ENCODE peak calls at places on chromosomes 12 and 14, in five cellular contexts. C, J, G, T and I are unnamed samples.

GRCh38 chr12:6280053-6280469 is 30.4 kb upstream of the PLEKHG6 start:
- DNase-seq in C (peak), G (no peak), T (no peak), J (no peak), I (no peak)

GRCh38 chr12:24948452-24948815 is 467 bp downstream of the BCAT1 start:
- DNase-seq in G (no peak), J (no peak), T (no peak), C (peak), I (no peak)

GRCh38 chr14:71108398-71109114 is 201.3 kb downstream of the PCNX1 start:
- DNase-seq in J (no peak), G (no peak), T (no peak), C (no peak), I (no peak)

GRCh38 chr12:80565276-80565675 is 121.2 kb downstream of the PTPRQ start:
- DNase-seq in J (no peak), G (no peak), T (no peak), C (peak), I (peak)

GRCh38 chr14:58572092-58572853 is 65.5 kb upstream of the DACT1 start:
- DNase-seq in J (no peak), C (no peak), G (peak), T (peak), I (no peak)

GRCh38 chr12:121238086-121238485 is 28.2 kb downstream of the P2RX4 start:
- DNase-seq in J (no peak), C (no peak), G (no peak), T (no peak), I (no peak)

GRCh38 chr12:88805692-88806091 is 225.4 kb upstream of the KITLG start:
- DNase-seq in J (no peak), C (no peak), T (no peak), G (no peak), I (no peak)

GRCh38 chr12:44589697-44590096 is 286.4 kb downstream of the NELL2 start:
- DNase-seq in G (no peak), T (no peak), J (no peak), C (no peak), I (no peak)

GRCh38 chr12:94180558-94181296 is 32.4 kb downstream of the PLXNC1 start:
- DNase-seq in C (no peak), J (peak), T (no peak), G (no peak), I (no peak)